ENCODE peak calls at places on chromosome X, in five cellular contexts. F is neural progenitor cell, G is GM23248, U is endothelial cell of umbilical vein, E is hepatocyte. V is an unnamed sample. For H3K4me1, the result is how much of the 10 kb centered on the place peaks cover.

GRCh38 chrX:69503835-69504625 is at the start of gene NALF2:
- DNase-seq in F (peak), G (peak), U (peak), E (peak), V (peak)

GRCh38 chrX:39850630-39851152 is 247.1 kb downstream of the BCOR start:
- DNase-seq in G (peak), F (no peak), E (peak), U (no peak), V (peak)

GRCh38 chrX:30883141-30883540 is 5.9 kb downstream of the TAB3 start:
- DNase-seq in G (no peak), F (no peak), E (no peak), U (no peak), V (no peak)

GRCh38 chrX:2638279-2638678 is 52.8 kb upstream of the CD99 start:
- DNase-seq in U (no peak), F (no peak), G (no peak), E (no peak), V (no peak)

GRCh38 chrX:101206471-101206870 is 13.1 kb upstream of the DRP2 start:
- DNase-seq in G (peak), E (peak), F (peak), U (peak), V (peak)

GRCh38 chrX:153598541-153599191 is at the start of gene CCNQ:
- DNase-seq in F (peak), U (peak), E (peak), G (peak), V (peak)

GRCh38 chrX:130523460-130524394 is 121.9 kb downstream of the RBMX2 start:
- DNase-seq in F (peak), U (peak), G (no peak), E (no peak), V (peak)

GRCh38 chrX:153592966-153593688 is 5.8 kb downstream of the CCNQ start:
- DNase-seq in F (no peak), E (no peak), G (no peak), U (no peak), V (no peak)

GRCh38 chrX:1358793-1359476 is 22.4 kb downstream of the IL3RA start:
- DNase-seq in F (no peak), G (no peak), U (no peak), E (no peak), V (no peak)

GRCh38 chrX:111216293-111216801 is 53.9 kb downstream of the CAPN6 start:
- DNase-seq in E (no peak), F (no peak), G (no peak), U (no peak), V (no peak)

GRCh38 chrX:68424719-68425118 is 8.6 kb downstream of the OPHN1 start:
- DNase-seq in E (no peak), U (no peak), G (no peak), F (no peak), V (no peak)

GRCh38 chrX:150680974-150681373 is 12.2 kb upstream of the MTMR1 start:
- DNase-seq in G (peak), F (peak), E (peak), U (peak), V (peak)

GRCh38 chrX:39665830-39666518 is 431.8 kb downstream of the BCOR start:
- DNase-seq in G (peak), F (no peak), U (no peak), E (no peak), V (no peak)

GRCh38 chrX:30679369-30679768 is 26.1 kb downstream of the GK start:
- DNase-seq in U (no peak), E (no peak), F (no peak), G (no peak), V (no peak)

GRCh38 chrX:40080896-40081678 is 16.7 kb downstream of the BCOR start:
- DNase-seq in U (no peak), G (no peak), F (no peak), E (peak), V (no peak)

GRCh38 chrX:136063340-136064079 is 78.3 kb downstream of the SLC9A6 start:
- DNase-seq in G (peak), E (no peak), F (no peak), U (no peak), V (peak)

GRCh38 chrX:41607264-41607832 is 81.4 kb upstream of the GPR34 start:
- DNase-seq in U (no peak), E (no peak), G (no peak), F (no peak), V (no peak)

GRCh38 chrX:40062525-40063193 is 35.1 kb downstream of the BCOR start:
- DNase-seq in G (no peak), F (no peak), E (peak), U (no peak), V (no peak)

GRCh38 chrX:11447418-11447817 is 154.2 kb downstream of the AMELX start:
- DNase-seq in F (no peak), G (no peak), U (no peak), E (no peak), V (no peak)

GRCh38 chrX:9197231-9197630 is 163.3 kb upstream of the FAM9B start:
- DNase-seq in G (peak), E (no peak), U (no peak), F (no peak), V (no peak)

GRCh38 chrX:68632491-68632890 is 15.0 kb upstream of the STARD8 start:
- DNase-seq in U (no peak), G (no peak), E (no peak), F (no peak), V (no peak)

GRCh38 chrX:65595460-65595876 is 60.9 kb upstream of the LAS1L start:
- DNase-seq in U (peak), E (peak), G (peak), F (peak), V (peak)

GRCh38 chrX:1452497-1453389 is at the start of gene ASMTL:
- DNase-seq in U (peak), E (peak), F (peak), G (peak), V (peak)

GRCh38 chrX:50697691-50698090 is 116.3 kb downstream of the SHROOM4 start:
- DNase-seq in U (peak), F (no peak), G (peak), E (peak), V (peak)

GRCh38 chrX:27380163-27380845 is 82.8 kb downstream of the PPP4R3C start:
- DNase-seq in E (no peak), G (no peak), F (no peak), U (no peak), V (no peak)

GRCh38 chrX:64580035-64580434 is 184.8 kb upstream of the MTMR8 start:
- DNase-seq in E (no peak), U (no peak), G (no peak), F (peak), V (no peak)

GRCh38 chrX:105533951-105534350 is 288.4 kb upstream of the NRK start:
- DNase-seq in E (no peak), G (no peak), U (no peak), F (no peak), V (no peak)

GRCh38 chrX:111254896-111255693 is 15.2 kb downstream of the CAPN6 start:
- DNase-seq in U (no peak), F (no peak), G (no peak), E (no peak), V (peak)

GRCh38 chrX:67100031-67100884 is 443.6 kb upstream of the AR start:
- DNase-seq in U (no peak), G (no peak), F (no peak), E (no peak), V (no peak)

GRCh38 chrX:76931518-76931917 is 504.0 kb downstream of the MAGEE1 start:
- DNase-seq in F (no peak), G (no peak), U (no peak), E (no peak), V (no peak)

GRCh38 chrX:57282568-57282967 is 3.9 kb upstream of the FAAH2 start:
- DNase-seq in F (no peak), E (no peak), G (no peak), U (no peak), V (no peak)

GRCh38 chrX:13938053-13938765 is 91.5 kb downstream of the GEMIN8 start:
- DNase-seq in U (no peak), E (peak), G (peak), F (peak), V (peak)

GRCh38 chrX:69136546-69137331 is 28.5 kb downstream of the PJA1 start:
- DNase-seq in G (no peak), U (no peak), F (peak), E (peak), V (no peak)

GRCh38 chrX:8760021-8760420 is 28.1 kb upstream of the ANOS1 start:
- DNase-seq in E (no peak), G (peak), F (no peak), U (no peak), V (no peak)

GRCh38 chrX:134626434-134626833 is 31.8 kb downstream of the PLAC1 start:
- DNase-seq in E (no peak), U (no peak), G (peak), F (no peak), V (no peak)

GRCh38 chrX:10039821-10040793 is 72.9 kb downstream of the CLDN34 start:
- DNase-seq in U (peak), E (no peak), G (peak), F (peak), V (no peak)

GRCh38 chrX:52424658-52425057 is 55.8 kb downstream of the XAGE2 start:
- DNase-seq in U (no peak), F (no peak), G (peak), E (no peak), V (no peak)

GRCh38 chrX:16594490-16594889 is 55.5 kb upstream of the S100G start:
- DNase-seq in E (no peak), U (peak), F (no peak), G (no peak), V (no peak)

GRCh38 chrX:129706395-129707072 is 32.2 kb upstream of the XPNPEP2 start:
- DNase-seq in G (no peak), U (no peak), F (no peak), E (no peak), V (no peak)

GRCh38 chrX:151624677-151625076 is 61.2 kb downstream of the PASD1 start:
- DNase-seq in E (no peak), U (no peak), G (no peak), F (no peak), V (no peak)

DNA sequence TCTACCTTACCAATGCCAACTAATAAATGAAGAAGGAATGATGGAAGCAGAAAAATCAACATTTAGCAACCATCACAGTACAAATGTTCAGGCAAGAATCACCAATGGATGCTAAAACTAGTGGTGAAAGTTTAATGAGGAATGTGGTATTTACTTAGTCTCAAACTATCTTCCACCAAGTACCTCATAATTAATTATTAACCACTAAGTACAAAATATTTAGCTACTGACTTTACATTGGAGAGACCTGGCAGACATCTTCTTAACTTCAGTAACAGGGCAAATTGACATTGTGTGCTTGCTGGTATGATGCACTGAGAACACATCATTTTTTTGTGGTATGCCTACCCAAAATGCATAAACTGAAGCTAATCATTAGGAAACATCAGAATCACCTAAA is 82.4 kb downstream of the DLG3 start:
- DNase-seq in G (no peak), F (no peak), U (no peak), E (no peak), V (no peak)
- H3K4me1 ChIP-seq in G (under half), F (under half), U (under half), E (under half), V (under half)

GRCh38 chrX:137424679-137425078 is 141.2 kb upstream of the ZIC3 start:
- DNase-seq in E (no peak), U (no peak), G (no peak), F (peak), V (no peak)

GRCh38 chrX:137427061-137427778 is 138.7 kb upstream of the ZIC3 start:
- DNase-seq in E (no peak), F (peak), G (no peak), U (no peak), V (no peak)

GRCh38 chrX:137427813-137428212 is 138.1 kb upstream of the ZIC3 start:
- DNase-seq in F (peak), U (no peak), E (no peak), G (peak), V (peak)

GRCh38 chrX:137425273-137425902 is 140.5 kb upstream of the ZIC3 start:
- DNase-seq in E (no peak), U (no peak), G (no peak), F (peak), V (no peak)

DNA sequence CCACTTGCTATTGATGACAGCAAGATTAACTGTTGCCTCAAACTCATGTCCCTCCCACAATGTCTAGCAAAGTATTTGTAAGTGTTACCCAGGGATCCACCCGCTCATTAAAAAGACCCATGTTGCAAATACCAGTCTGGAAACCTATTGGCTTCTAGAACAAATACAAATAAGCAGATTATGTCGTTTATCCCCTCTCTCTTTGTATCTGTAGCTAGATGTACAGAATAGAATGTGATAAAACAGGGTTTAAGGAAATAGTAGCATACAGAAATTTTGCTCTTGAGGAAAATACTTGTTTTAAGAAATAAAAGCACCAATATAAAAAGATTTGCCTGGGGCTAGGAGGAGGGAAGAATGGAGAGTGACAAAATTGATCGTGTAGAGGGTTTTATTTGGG is 142.7 kb upstream of the ZIC3 start:
- DNase-seq in G (no peak), U (no peak), F (no peak), E (no peak), V (no peak)
- TF ChIP-seq EZH2 in G (no peak), U (no peak), F (no peak), E (no peak), V (no peak)

DNA sequence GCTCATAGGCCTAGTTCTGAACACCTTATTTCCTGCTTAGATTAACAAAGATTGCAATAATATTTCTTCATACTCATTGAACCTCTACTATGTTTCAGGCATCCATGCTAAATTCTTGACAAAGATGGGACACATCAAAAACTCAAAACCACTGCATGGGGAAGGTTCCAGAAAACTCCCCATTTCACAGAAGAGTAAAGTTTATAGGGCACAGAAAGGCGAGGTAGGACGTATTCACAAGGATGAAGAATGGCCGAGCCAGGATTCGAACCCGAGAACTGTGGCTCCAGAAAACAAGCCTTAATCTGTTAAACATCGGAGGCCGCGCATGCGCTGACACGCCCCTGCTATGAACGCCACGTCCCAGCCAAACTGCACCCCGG is 688 bp downstream of the UXT start:
- DNase-seq in E (no peak), G (no peak), F (no peak), U (no peak), V (no peak)
- H3K4me1 ChIP-seq in E (under half), G (under half), F (under half), U (under half), V (under half)

DNA sequence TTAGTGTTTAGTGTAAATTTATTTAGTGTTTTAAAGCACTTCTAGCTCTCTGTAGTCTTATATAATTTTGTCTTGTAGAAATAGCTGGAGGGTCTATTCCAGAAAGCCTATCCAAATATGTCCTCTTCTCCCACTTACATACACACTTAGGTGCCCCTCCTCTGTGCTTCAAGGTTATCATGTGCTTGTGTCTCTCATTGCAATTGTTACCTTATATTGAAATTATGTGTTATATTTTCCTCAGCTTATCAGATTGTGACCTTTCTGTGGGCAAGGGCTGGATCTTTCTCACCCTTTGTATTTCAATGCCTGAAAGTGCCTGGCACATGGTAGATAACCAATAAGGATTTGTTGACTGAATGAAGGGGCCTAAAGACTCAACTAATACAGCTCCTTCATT is 18.4 kb downstream of the WDR44 start:
- DNase-seq in G (no peak), E (no peak), F (no peak), U (no peak), V (no peak)
- TF ChIP-seq EZH2 in G (no peak), E (no peak), F (no peak), U (no peak), V (no peak)

DNA sequence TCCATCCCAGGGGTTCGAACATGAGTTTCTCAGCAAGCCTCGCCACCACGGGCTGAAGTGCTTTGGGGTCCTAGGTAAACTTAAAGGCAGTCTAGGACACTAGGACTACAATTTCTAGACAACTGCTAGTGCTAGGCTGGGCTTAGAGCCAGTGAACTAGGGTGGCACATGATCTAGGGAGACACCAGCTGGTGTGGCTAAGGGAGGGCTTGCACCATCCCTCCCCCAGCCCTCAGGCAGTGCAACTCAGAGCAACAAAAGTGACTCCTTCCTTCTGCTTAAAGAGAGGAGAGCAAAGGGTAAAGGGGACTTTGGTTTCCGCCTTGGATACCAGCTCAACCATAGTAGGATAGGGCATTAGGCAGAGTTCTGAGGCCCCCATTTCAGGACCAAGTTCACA is 162.5 kb upstream of the AFF2 start:
- DNase-seq in U (no peak), E (no peak), F (no peak), G (no peak), V (no peak)
- H3K4me1 ChIP-seq in U (under half), E (under half), F (under half), G (under half), V (under half)

DNA sequence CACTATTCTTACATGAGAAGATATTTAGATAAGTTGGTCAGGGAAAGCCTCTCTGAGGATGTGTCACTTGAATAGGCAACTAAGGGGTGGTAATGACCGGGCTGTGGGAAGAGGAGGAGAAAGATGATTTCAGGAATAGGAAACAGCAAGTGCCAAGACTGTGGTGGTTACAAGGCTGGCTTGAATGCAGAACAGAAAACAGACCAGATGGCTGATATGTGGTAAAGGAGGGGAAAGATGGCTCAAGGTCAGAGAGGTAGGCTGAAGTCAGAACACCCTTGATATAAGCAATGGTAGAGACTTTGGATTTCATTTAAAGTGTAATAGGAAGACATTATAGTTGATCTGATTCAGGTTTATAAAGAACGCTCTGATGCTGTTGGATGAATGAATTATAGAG is 15.0 kb downstream of the TLR7 start:
- DNase-seq in E (no peak), F (no peak), U (no peak), G (no peak), V (no peak)
- TF ChIP-seq EZH2 in E (no peak), F (no peak), U (no peak), G (no peak), V (no peak)

V was measured in A673.